ENCODE peak calls at places on chromosomes 4 and X, in eight cellular contexts. C is suprapubic skin; X is GM23248; L is tibial nerve; Z is coronary artery; R is CD4-positive, alpha-beta T cell; B is SJSA1; J is neural progenitor cell. M is an unnamed sample.

GRCh38 chr4:2484169-2484568 is 15.3 kb downstream of the RNF4 start:
- DNase-seq in J (no peak), C (no peak), B (no peak), L (no peak), R (no peak), X (no peak), Z (no peak), M (no peak)

GRCh38 chr4:20778896-20779295 is 78.6 kb downstream of the PACRGL start:
- DNase-seq in L (no peak), R (no peak), B (no peak), Z (no peak), J (no peak), X (no peak), C (no peak), M (no peak)

GRCh38 chrX:110331444-110332025 is 13.7 kb upstream of the AMMECR1 start:
- DNase-seq in C (no peak), Z (no peak), B (no peak), R (no peak), J (no peak), X (no peak), L (no peak), M (no peak)

GRCh38 chr4:150217192-150217591 is 138.9 kb downstream of the DCLK2 start:
- DNase-seq in X (peak), Z (no peak), B (peak), J (peak), L (no peak), R (no peak), C (no peak), M (no peak)

GRCh38 chr4:138573246-138573645 is 331.1 kb upstream of the SLC7A11 start:
- DNase-seq in L (no peak), B (no peak), J (no peak), C (no peak), Z (no peak), X (peak), R (no peak), M (no peak)

GRCh38 chr4:23956601-23957364 is 66.9 kb upstream of the PPARGC1A start:
- DNase-seq in Z (no peak), C (no peak), R (no peak), X (peak), B (no peak), J (no peak), L (no peak), M (no peak)

GRCh38 chr4:169033660-169034059 is 23.6 kb upstream of the CBR4 start:
- DNase-seq in R (no peak), B (no peak), C (no peak), X (no peak), L (no peak), J (no peak), Z (no peak), M (no peak)

GRCh38 chr4:120916937-120917336 is 5.6 kb downstream of the PRDM5 start:
- DNase-seq in C (no peak), L (no peak), J (peak), R (no peak), Z (no peak), B (no peak), X (no peak), M (no peak)

GRCh38 chr4:38768968-38769394 is 13.8 kb downstream of the TLR10 start:
- DNase-seq in X (no peak), J (no peak), Z (no peak), B (no peak), C (no peak), R (no peak), L (no peak), M (no peak)

GRCh38 chr4:85607624-85608023 is 132.7 kb downstream of the ARHGAP24 start:
- DNase-seq in Z (no peak), B (no peak), L (no peak), R (no peak), C (no peak), X (no peak), J (no peak), M (no peak)

GRCh38 chr4:83149885-83150562 is 35.5 kb upstream of the PLAC8 start:
- DNase-seq in B (no peak), L (no peak), C (no peak), X (no peak), R (no peak), Z (no peak), J (no peak), M (no peak)

GRCh38 chrX:55489315-55490009 is at the start of gene USP51:
- DNase-seq in R (no peak), B (no peak), Z (peak), L (peak), C (peak), J (peak), X (peak), M (peak)

GRCh38 chr4:76753814-76754213 is 144.1 kb downstream of the SOWAHB start:
- DNase-seq in R (no peak), X (peak), B (peak), J (no peak), C (no peak), L (no peak), Z (no peak), M (no peak)

GRCh38 chrX:135170877-135171519 is at the start of gene CT55:
- DNase-seq in B (no peak), Z (no peak), X (no peak), C (no peak), J (no peak), R (no peak), L (no peak), M (no peak)

GRCh38 chr4:112938461-112939058 is 110.9 kb upstream of the ANK2 start:
- DNase-seq in J (peak), Z (no peak), B (peak), C (no peak), L (no peak), R (no peak), X (peak), M (no peak)

GRCh38 chr4:109332926-109333464 is 30.5 kb upstream of the COL25A1 start:
- DNase-seq in L (no peak), R (no peak), C (no peak), X (peak), Z (no peak), J (peak), B (no peak), M (no peak)

GRCh38 chrX:110851780-110852179 is 56.2 kb upstream of the CHRDL1 start:
- DNase-seq in C (no peak), J (no peak), R (no peak), L (no peak), Z (no peak), B (no peak), X (peak), M (no peak)

GRCh38 chrX:148723551-148723950 is 223.1 kb downstream of the AFF2 start:
- DNase-seq in J (no peak), L (no peak), C (no peak), Z (no peak), B (no peak), X (no peak), R (no peak), M (no peak)

GRCh38 chr4:146709956-146710355 is 71.3 kb downstream of the POU4F2 start:
- DNase-seq in X (no peak), J (no peak), Z (no peak), C (no peak), L (no peak), B (no peak), R (no peak), M (no peak)

GRCh38 chr4:78520808-78521226 is 30.8 kb upstream of the ANXA3 start:
- DNase-seq in C (no peak), R (no peak), X (peak), B (peak), L (no peak), Z (no peak), J (no peak), M (no peak)

GRCh38 chr4:102564399-102564921 is 63.3 kb downstream of the NFKB1 start:
- DNase-seq in Z (no peak), L (no peak), J (no peak), R (no peak), X (peak), B (no peak), C (no peak), M (no peak)

GRCh38 chr4:60216752-60217151 is 983.4 kb upstream of the ADGRL3 start:
- DNase-seq in L (no peak), Z (no peak), J (no peak), B (no peak), C (no peak), X (peak), R (no peak), M (no peak)

GRCh38 chr4:25234390-25235367 is 846 bp downstream of the PI4K2B start:
- DNase-seq in B (peak), Z (peak), R (peak), X (peak), L (no peak), J (peak), C (no peak), M (no peak)

GRCh38 chr4:163731071-163731470 is 236.6 kb downstream of the TMA16 start:
- DNase-seq in J (no peak), X (no peak), C (no peak), R (no peak), L (no peak), Z (no peak), B (no peak), M (no peak)

GRCh38 chr4:73311428-73311827 is 52.8 kb upstream of the ANKRD17 start:
- DNase-seq in R (no peak), J (no peak), Z (no peak), L (no peak), C (no peak), B (peak), X (peak), M (no peak)

GRCh38 chr4:19945979-19946380 is 305.7 kb upstream of the SLIT2 start:
- DNase-seq in R (no peak), J (no peak), Z (no peak), C (no peak), L (no peak), B (peak), X (peak), M (no peak)

GRCh38 chr4:12724520-12724919 is 759.6 kb downstream of the RAB28 start:
- DNase-seq in L (no peak), X (peak), R (no peak), Z (no peak), B (peak), J (peak), C (no peak), M (no peak)

DNA sequence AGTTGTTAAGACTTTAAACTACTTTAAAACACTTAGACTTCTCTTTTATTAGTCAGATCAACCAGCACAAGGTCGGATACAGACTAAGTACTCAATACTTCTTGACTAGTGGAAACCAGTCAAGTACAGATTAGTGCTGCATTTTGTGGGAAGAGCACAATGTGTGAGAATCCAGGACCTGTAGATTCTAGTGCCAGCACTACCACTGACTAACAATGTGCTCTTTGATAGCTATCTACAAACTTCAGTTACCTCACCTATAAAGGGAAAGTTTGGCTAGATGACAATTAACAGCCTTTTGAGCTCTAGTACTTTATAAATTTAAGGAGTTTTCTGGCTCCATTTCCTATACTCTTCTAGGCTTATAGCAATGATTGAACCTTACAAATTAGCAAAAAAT is 181.5 kb downstream of the SLC4A4 start:
- DNase-seq in B (no peak), R (no peak), J (no peak), Z (no peak), C (no peak), L (no peak), X (no peak), M (no peak)
- H3K27ac ChIP-seq in B (no peak), R (no peak), J (no peak), Z (no peak), C (no peak), L (no peak), X (no peak), M (no peak)

GRCh38 chr4:42603865-42604264 is 53.0 kb downstream of the ATP8A1 start:
- DNase-seq in B (no peak), J (no peak), R (no peak), C (no peak), Z (no peak), X (no peak), L (no peak), M (no peak)
- H3K27ac ChIP-seq in B (no peak), J (no peak), R (no peak), C (no peak), Z (no peak), X (no peak), L (no peak), M (no peak)

DNA sequence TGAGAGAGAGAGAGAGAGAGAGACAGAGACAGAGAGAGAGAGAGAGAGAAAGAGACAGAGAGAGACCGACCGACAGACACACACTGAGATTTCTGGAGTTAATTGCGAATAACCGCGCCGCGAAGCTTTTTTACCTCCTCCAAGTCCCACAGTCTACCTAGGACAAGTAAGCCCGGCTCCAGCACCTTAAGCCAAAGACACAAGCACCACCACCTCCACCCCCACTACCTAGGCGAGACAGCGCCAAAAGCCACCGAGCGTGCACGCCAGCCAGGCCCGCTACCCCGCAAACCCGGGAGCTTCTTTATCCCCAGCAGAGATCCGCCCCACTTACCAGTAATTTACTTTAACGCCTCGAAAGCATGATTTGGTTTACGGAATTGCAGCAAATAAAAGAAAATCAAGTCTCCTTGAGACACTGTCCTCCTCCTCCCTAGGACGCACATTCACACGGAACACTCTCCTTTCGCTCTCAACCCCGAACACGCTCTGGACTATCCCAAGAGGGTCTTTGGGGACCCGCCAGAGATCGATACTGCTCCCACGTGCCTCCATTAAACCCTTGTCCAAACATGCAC is 649.6 kb upstream of the DIPK2B start:
- DNase-seq in R (no peak), C (no peak), B (no peak), X (peak), J (peak), L (no peak), Z (no peak), M (no peak)
- H3K27ac ChIP-seq in R (no peak), C (peak), B (no peak), X (no peak), J (no peak), L (no peak), Z (no peak), M (peak)

GRCh38 chr4:185255868-185256267 is 46.5 kb downstream of the SNX25 start:
- DNase-seq in B (no peak), X (no peak), R (no peak), C (no peak), L (no peak), Z (no peak), J (no peak), M (no peak)
- H3K27ac ChIP-seq in B (no peak), X (no peak), R (peak), C (no peak), L (no peak), Z (no peak), J (no peak), M (no peak)

DNA sequence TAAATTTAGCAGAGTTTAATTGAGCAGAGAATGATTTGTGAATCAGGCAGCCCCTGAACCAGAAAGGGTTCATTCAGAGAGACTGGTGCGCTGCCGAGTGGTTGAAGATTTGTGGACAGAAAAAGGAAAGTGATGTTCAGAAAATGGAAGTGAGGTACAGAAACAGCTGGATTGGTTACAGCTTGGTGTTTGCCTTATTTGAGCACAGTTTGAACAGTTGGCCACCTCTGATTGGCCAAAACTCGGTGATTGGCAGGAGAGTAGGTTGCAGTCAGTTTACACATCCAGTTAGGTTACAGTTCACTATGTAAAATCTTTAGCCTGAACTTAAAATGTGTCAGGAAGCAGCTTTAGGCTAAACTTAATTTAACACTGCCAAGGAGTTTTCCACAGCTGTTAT is 14.9 kb downstream of the MID1IP1 start:
- DNase-seq in C (no peak), J (no peak), B (no peak), R (no peak), Z (no peak), L (no peak), X (no peak), M (no peak)
- H3K27ac ChIP-seq in C (no peak), J (no peak), B (no peak), R (peak), Z (no peak), L (peak), X (no peak), M (no peak)

GRCh38 chr4:6992728-6993655 is 50.2 kb upstream of the TADA2B start:
- DNase-seq in X (peak), C (no peak), L (no peak), B (no peak), R (no peak), J (no peak), Z (no peak), M (no peak)
- H3K27ac ChIP-seq in X (no peak), C (peak), L (peak), B (no peak), R (no peak), J (no peak), Z (no peak), M (no peak)

DNA sequence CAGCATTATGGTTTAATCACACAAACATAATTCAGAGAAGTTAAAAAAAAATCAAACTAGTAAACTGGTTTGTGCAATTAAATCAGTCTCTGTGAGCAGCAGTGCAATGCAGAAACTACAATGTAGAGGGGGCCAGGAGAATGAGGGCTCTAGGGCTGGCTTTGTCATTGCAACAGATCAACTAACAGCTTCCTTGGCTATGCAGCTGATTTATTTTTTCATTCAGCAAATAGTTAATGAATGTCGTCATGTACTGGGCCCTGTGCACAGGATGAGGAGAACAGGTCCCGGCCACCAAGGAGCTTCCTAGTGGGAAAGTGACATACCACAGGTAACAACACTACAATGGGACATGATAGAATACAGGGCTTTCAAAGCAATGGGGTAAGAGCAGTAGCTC is 190.1 kb downstream of the NSUN7 start:
- DNase-seq in B (no peak), L (no peak), J (no peak), Z (no peak), X (no peak), R (no peak), C (no peak), M (no peak)
- H3K27ac ChIP-seq in B (no peak), L (no peak), J (no peak), Z (peak), X (no peak), R (no peak), C (no peak), M (no peak)